ENCODE peak calls at places on chromosomes 4 and X, in four cellular contexts. Y, D, J and H are unnamed samples.

GRCh38 chr4:155809835-155810234 is 51.0 kb downstream of the GUCY1B1 start:
- DNase-seq in Y (no peak), D (peak; percentile 41), J (peak; percentile 49), H (no peak)

GRCh38 chrX:123822965-123823364 is 36.9 kb upstream of the XIAP start:
- DNase-seq in Y (no peak), D (no peak), J (no peak), H (no peak)

GRCh38 chrX:68534696-68535095 is 35.8 kb downstream of the YIPF6 start:
- DNase-seq in Y (no peak), D (no peak), J (no peak), H (no peak)

GRCh38 chrX:121254336-121254735 is 206.9 kb downstream of the GLUD2 start:
- DNase-seq in Y (no peak), D (no peak), J (no peak), H (no peak)

GRCh38 chr4:100949350-100949935 is 397.9 kb downstream of the PPP3CA start:
- DNase-seq in Y (no peak), D (no peak), J (no peak), H (no peak)

GRCh38 chr4:120008075-120008474 is 58.6 kb downstream of the MAD2L1 start:
- DNase-seq in Y (no peak), D (no peak), J (no peak), H (no peak)

GRCh38 chr4:129092636-129093172 is 635 bp downstream of the SCLT1 start:
- DNase-seq in Y (no peak), D (no peak), J (peak; percentile 47), H (no peak)

GRCh38 chr4:170591076-170591475 is 501.3 kb upstream of the AADAT start:
- DNase-seq in Y (no peak), D (no peak), J (no peak), H (no peak)

GRCh38 chr4:153160856-153161598 is 43.2 kb upstream of the TRIM2 start:
- DNase-seq in Y (no peak), D (no peak), J (no peak), H (no peak)

GRCh38 chr4:47213971-47214370 is 182.6 kb downstream of the GABRB1 start:
- DNase-seq in Y (no peak), D (no peak), J (no peak), H (no peak)

GRCh38 chr4:48195853-48196252 is 61.8 kb upstream of the TXK start:
- DNase-seq in Y (no peak), D (no peak), J (no peak), H (no peak)

GRCh38 chr4:151744614-151745013 is 16.2 kb downstream of the GATB start:
- DNase-seq in Y (no peak), D (no peak), J (peak; percentile 91), H (no peak)

GRCh38 chr4:55733874-55734437 is 85.6 kb upstream of the EXOC1L start:
- DNase-seq in Y (no peak), D (peak; percentile 17), J (peak; percentile 75), H (no peak)

GRCh38 chr4:114136067-114136466 is 156.6 kb upstream of the ARSJ start:
- DNase-seq in Y (no peak), D (no peak), J (peak; percentile 41), H (no peak)

GRCh38 chr4:184167576-184167975 is 50.1 kb downstream of the ENPP6 start:
- DNase-seq in Y (no peak), D (no peak), J (no peak), H (no peak)

GRCh38 chr4:25098964-25099843 is 61.0 kb downstream of the SEPSECS start:
- DNase-seq in Y (no peak), D (peak; percentile 43), J (peak; percentile 34), H (no peak)

GRCh38 chr4:140239311-140239710 is 85.3 kb upstream of the MAML3 start:
- DNase-seq in Y (no peak), D (no peak), J (no peak), H (no peak)

GRCh38 chr4:26482508-26483462 is 7.5 kb downstream of the CCKAR start:
- DNase-seq in Y (no peak), D (no peak), J (no peak), H (no peak)

GRCh38 chr4:25065451-25065850 is 34.7 kb upstream of the LGI2 start:
- DNase-seq in Y (no peak), D (no peak), J (no peak), H (no peak)

GRCh38 chr4:173518419-173519102 is 11.5 kb downstream of the HAND2 start:
- DNase-seq in Y (no peak), D (peak; percentile 64), J (no peak), H (peak; percentile 64)

GRCh38 chr4:125741825-125742452 is 427.2 kb downstream of the FAT4 start:
- DNase-seq in Y (no peak), D (peak; percentile 43), J (peak; percentile 69), H (no peak)

GRCh38 chr4:142278663-142279062 is 567.4 kb downstream of the INPP4B start:
- DNase-seq in Y (no peak), D (no peak), J (no peak), H (no peak)